ENCODE peak calls at places on chromosomes 1 and 21, in six cellular contexts. S is amniotic epithelial cell; T is central memory CD4-positive, alpha-beta T cell; K is NCI-H1436 treated with DMSO at 0.1 percent for 48 hours; V is left ventricle myocardium superior; M is HCEC 1CT. P is an unnamed sample.

GRCh38 chr1:212231372-212231771 is 53.8 kb upstream of the PPP2R5A start:
- DNase-seq in K (no peak), V (no peak), M (no peak), T (no peak), S (no peak), P (no peak)

GRCh38 chr21:26946744-26947446 is 20.0 kb downstream of the ADAMTS5 start:
- DNase-seq in M (no peak), V (no peak), T (no peak), K (no peak), S (no peak), P (no peak)

GRCh38 chr1:155913969-155914757 is 3.0 kb upstream of the RIT1 start:
- DNase-seq in T (no peak), S (peak), K (no peak), V (no peak), M (peak), P (peak)

GRCh38 chr1:9207715-9208114 is 26.9 kb upstream of the H6PD start:
- DNase-seq in M (peak), K (no peak), V (no peak), T (no peak), S (no peak), P (peak)

GRCh38 chr1:63858153-63858552 is 84.3 kb downstream of the ROR1 start:
- DNase-seq in K (no peak), M (no peak), S (no peak), V (no peak), T (no peak), P (no peak)

GRCh38 chr21:34800797-34801518 is 132.2 kb downstream of the CLIC6 start:
- DNase-seq in M (peak), T (no peak), S (peak), K (no peak), V (no peak), P (peak)

GRCh38 chr1:78370356-78370755 is 120.4 kb upstream of the PTGFR start:
- DNase-seq in M (peak), K (no peak), V (no peak), S (peak), T (no peak), P (peak)

GRCh38 chr1:39816431-39817090 is 27.9 kb upstream of the BMP8B start:
- DNase-seq in K (no peak), V (peak), T (peak), M (peak), S (peak), P (peak)

GRCh38 chr1:8137406-8138244 is 111.5 kb upstream of the ERRFI1 start:
- DNase-seq in K (no peak), V (no peak), T (no peak), S (peak), M (peak), P (peak)

GRCh38 chr1:41413748-41414281 is 52.6 kb downstream of the FOXO6 start:
- DNase-seq in K (no peak), S (no peak), V (no peak), T (no peak), M (no peak), P (no peak)

GRCh38 chr1:184945678-184946412 is 28.5 kb downstream of the NIBAN1 start:
- DNase-seq in T (no peak), V (no peak), K (no peak), M (peak), S (peak), P (no peak)

GRCh38 chr1:181061891-181062777 is 26.4 kb upstream of the IER5 start:
- DNase-seq in T (no peak), V (peak), K (no peak), M (no peak), S (no peak), P (no peak)

P was measured in HFFc6.